ENCODE peak calls at places on chromosomes 6 and 20, in five cellular contexts. J is astrocyte of the spinal cord, T is sigmoid colon, F is fibroblast of mammary gland, E is right atrium auricular region. L is an unnamed sample.

GRCh38 chr20:47380481-47380880 is 24.0 kb upstream of the ZMYND8 start:
- DNase-seq in J (no peak), F (peak), T (no peak), E (no peak), L (peak)

GRCh38 chr6:133923938-133924593 is 29.0 kb upstream of the TBPL1 start:
- DNase-seq in J (peak), E (no peak), F (peak), T (peak), L (peak)

GRCh38 chr20:15556869-15557268 is 1016.4 kb downstream of the KIF16B start:
- DNase-seq in J (no peak), T (no peak), F (no peak), E (no peak), L (no peak)

GRCh38 chr20:57217802-57218201 is 48.6 kb downstream of the BMP7 start:
- DNase-seq in E (no peak), T (no peak), J (no peak), F (no peak), L (no peak)

GRCh38 chr20:31869942-31870702 is at the start of the genes DUSP15 and TTLL9:
- DNase-seq in E (no peak), F (no peak), J (no peak), T (no peak), L (no peak)

GRCh38 chr6:82494367-82494766 is 130.8 kb downstream of the TPBG start:
- DNase-seq in J (no peak), F (no peak), T (no peak), E (no peak), L (no peak)

GRCh38 chr20:33280775-33281174 is 2.2 kb upstream of the BPIFB1 start:
- DNase-seq in J (no peak), T (no peak), F (no peak), E (no peak), L (no peak)

GRCh38 chr6:2862712-2863174 is 21.1 kb upstream of the SERPINB1 start:
- DNase-seq in J (no peak), E (no peak), F (no peak), T (no peak), L (peak)

GRCh38 chr6:158249437-158249836 is 62.8 kb upstream of the TULP4 start:
- DNase-seq in T (no peak), J (no peak), F (no peak), E (no peak), L (no peak)

GRCh38 chr6:132304891-132305305 is 96.4 kb downstream of the MOXD1 start:
- DNase-seq in T (peak), F (no peak), J (no peak), E (no peak), L (no peak)

DNA sequence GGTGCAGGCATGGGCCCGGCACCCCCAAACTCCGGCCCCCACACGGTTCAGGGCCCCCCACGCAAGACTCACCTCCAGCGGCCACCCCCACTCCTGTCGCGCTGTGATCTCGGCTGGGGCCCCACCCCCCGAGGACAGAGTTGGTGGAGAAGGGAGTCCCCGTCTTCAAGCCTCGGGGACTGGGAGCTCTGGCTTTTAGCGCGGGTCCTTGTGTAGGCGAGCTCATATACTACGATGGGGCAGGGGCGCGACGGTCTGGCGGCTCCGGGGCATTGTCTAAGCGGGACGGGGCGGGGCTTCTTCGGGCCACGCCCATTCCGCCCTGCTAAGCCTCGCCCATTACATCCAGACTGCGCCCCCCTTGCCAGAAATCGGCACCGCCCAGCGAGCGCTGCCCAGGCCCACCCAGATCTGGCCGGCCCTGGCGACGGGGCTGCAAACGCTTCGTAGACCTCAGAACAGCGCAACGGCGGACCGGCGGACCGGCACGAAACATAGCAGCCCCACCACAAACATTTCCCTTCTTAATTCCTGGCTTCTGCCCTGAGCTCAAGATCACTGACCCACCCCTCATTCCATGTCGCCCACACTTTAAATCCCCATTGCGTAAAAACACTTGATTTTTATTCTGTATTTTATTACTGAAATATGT is 1.0 kb upstream of the DDAH2 start:
- DNase-seq in E (peak), T (peak), J (peak), F (peak), L (peak)
- H3K4me3 ChIP-seq in E (peak), T (peak), J (peak), F (peak), L (peak)

GRCh38 chr6:106556368-106556960 is 72.8 kb downstream of the RTN4IP1 start:
- DNase-seq in J (peak), T (no peak), E (no peak), F (peak), L (peak)
- TF ChIP-seq CTCF in J (peak), T (no peak), E (peak), F (peak), L (peak)

GRCh38 chr20:41222703-41223102 is 85.4 kb downstream of the PLCG1 start:
- DNase-seq in T (no peak), F (peak), J (peak), E (no peak), L (no peak)
- H3K4me3 ChIP-seq in T (no peak), F (no peak), J (no peak), E (no peak), L (no peak)

DNA sequence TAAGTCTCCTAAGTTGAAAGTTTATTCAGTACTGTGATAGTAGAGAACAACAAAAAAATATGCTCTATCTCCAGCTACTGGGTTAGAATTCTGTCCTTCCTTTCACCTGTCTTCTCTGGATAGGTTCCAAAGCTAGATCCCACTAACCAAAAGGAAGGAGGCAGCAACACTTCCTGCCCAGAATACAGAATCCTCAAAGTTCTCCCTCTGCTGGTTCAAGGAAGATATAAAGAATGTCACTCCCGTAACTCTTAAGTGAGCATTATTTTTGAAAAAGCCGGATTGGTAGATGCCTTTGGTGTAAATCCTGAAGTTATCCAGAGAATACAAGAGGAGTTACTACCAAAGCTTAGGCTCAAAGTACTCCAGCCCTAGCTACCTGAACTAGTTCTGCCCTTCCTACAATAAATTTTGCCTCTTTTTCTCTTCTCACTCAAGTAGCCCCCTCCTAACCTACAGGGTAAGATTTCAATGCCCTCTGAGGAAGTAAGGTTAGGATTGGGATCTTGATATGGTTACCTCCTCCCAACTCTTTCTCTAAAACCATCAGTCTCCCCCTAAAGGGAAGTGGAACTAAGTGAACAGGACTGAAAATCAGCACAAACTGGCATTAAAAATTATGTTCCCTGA is 26.0 kb upstream of the CRIP3 start:
- DNase-seq in F (peak), J (peak), E (no peak), T (no peak), L (peak)
- TF ChIP-seq CTCF in F (peak), J (peak), E (peak), T (peak), L (peak)